ENCODE peak calls at places on chromosomes 6 and 20, in nine cellular contexts. Y is activated CD4-positive, alpha-beta T cell treated with anti-CD3 and anti-CD28 coated beads for 48 hours; V is NCI-H1436; G is heart right ventricle; S is Kasumi-1; N is T-helper 9 cell; A is NCI-H1694 treated with DMSO at 0.1 percent for 48 hours; B is fibroblast of lung; Z is iris pigment epithelial cell. H is an unnamed sample.

GRCh38 chr6:141472550-141472949 is 660.2 kb upstream of the GJE1 start:
- DNase-seq in Y (no peak), V (no peak), G (no peak), S (no peak), N (no peak), A (no peak), B (no peak), Z (no peak), H (no peak)

GRCh38 chr20:57849126-57849867 is 139.5 kb upstream of the PMEPA1 start:
- DNase-seq in Y (no peak), V (no peak), G (no peak), S (no peak), N (no peak), A (no peak), B (peak; percentile 54), Z (no peak), H (no peak)

GRCh38 chr20:60884277-60884676 is 367.8 kb upstream of the CDH4 start:
- DNase-seq in Y (no peak), V (no peak), G (no peak), S (no peak), N (no peak), A (no peak), B (no peak), Z (no peak), H (no peak)

GRCh38 chr6:42047220-42047590 is 3.1 kb upstream of the TAF8 start:
- DNase-seq in Y (no peak), V (no peak), G (no peak), S (no peak), N (no peak), A (no peak), B (no peak), Z (no peak), H (no peak)

GRCh38 chr6:154653385-154653784 is 79.8 kb upstream of the SCAF8 start:
- DNase-seq in Y (no peak), V (no peak), G (no peak), S (no peak), N (no peak), A (no peak), B (peak; percentile 11), Z (peak; percentile 14), H (no peak)

GRCh38 chr6:28922841-28923317 is 906 bp downstream of the TRIM27 start:
- DNase-seq in Y (no peak), V (peak; percentile 7), G (no peak), S (peak; percentile 65), N (no peak), A (no peak), B (peak; percentile 47), Z (peak; percentile 44), H (peak; percentile 58)

GRCh38 chr20:48695255-48695654 is 132.5 kb downstream of the PREX1 start:
- DNase-seq in Y (no peak), V (no peak), G (no peak), S (no peak), N (no peak), A (no peak), B (peak; percentile 38), Z (no peak), H (no peak)

GRCh38 chr20:63044605-63045004 is 37.8 kb upstream of the BHLHE23 start:
- DNase-seq in Y (no peak), V (no peak), G (no peak), S (no peak), N (no peak), A (no peak), B (no peak), Z (no peak), H (no peak)

GRCh38 chr6:4313044-4313686 is 177.8 kb upstream of the ECI2 start:
- DNase-seq in Y (no peak), V (no peak), G (no peak), S (peak; percentile 28), N (no peak), A (no peak), B (peak; percentile 96), Z (peak; percentile 98), H (no peak)

GRCh38 chr20:40767530-40767924 is 78.5 kb upstream of the MAFB start:
- DNase-seq in Y (no peak), V (no peak), G (no peak), S (no peak), N (no peak), A (no peak), B (no peak), Z (no peak), H (no peak)

GRCh38 chr6:133568970-133569889 is 319.7 kb upstream of the TCF21 start:
- DNase-seq in Y (peak; percentile 33), V (peak; percentile 30), G (no peak), S (peak; percentile 74), N (no peak), A (peak; percentile 89), B (peak; percentile 83), Z (peak; percentile 87), H (peak; percentile 77)

GRCh38 chr6:111530777-111531176 is 47.8 kb upstream of the REV3L start:
- DNase-seq in Y (no peak), V (no peak), G (no peak), S (no peak), N (no peak), A (no peak), B (no peak), Z (no peak), H (no peak)